ENCODE peak calls at places on chromosomes 5 and 9, in five cellular contexts. One of them, this sample, is unnamed.
A peak's percentile ranks its signal among the peaks of the same experiment; 100 is the strongest.

GRCh38 chr5:180785794-180786221 is 16.8 kb downstream of the MGAT1 start:
- DNase-seq in H9: peak; percentile 88
- DNase-seq in IMR-90: peak; percentile 64
- DNase-seq in trophoblast cell: peak; percentile 94
- DNase-seq in mesenchymal stem cell: peak; percentile 31
- DNase-seq in this sample: peak; percentile 62

GRCh38 chr9:13033959-13034695 is 245.4 kb downstream of the MPDZ start:
- DNase-seq in H9: peak; percentile 80
- DNase-seq in IMR-90: peak; percentile 54
- DNase-seq in trophoblast cell: peak; percentile 75
- DNase-seq in mesenchymal stem cell: peak; percentile 68
- DNase-seq in this sample: peak; percentile 56

GRCh38 chr9:5389109-5389732 is 48.5 kb downstream of the PLGRKT start:
- DNase-seq in H9: no peak
- DNase-seq in IMR-90: peak; percentile 91
- DNase-seq in trophoblast cell: no peak
- DNase-seq in mesenchymal stem cell: peak; percentile 84
- DNase-seq in this sample: no peak

GRCh38 chr9:99731950-99732349 is 89.7 kb upstream of the NR4A3 start:
- DNase-seq in H9: no peak
- DNase-seq in IMR-90: no peak
- DNase-seq in trophoblast cell: no peak
- DNase-seq in mesenchymal stem cell: no peak
- DNase-seq in this sample: no peak

GRCh38 chr5:92641031-92641962 is 939.7 kb downstream of the NR2F1-AS1 start:
- DNase-seq in H9: no peak
- DNase-seq in IMR-90: peak; percentile 66
- DNase-seq in trophoblast cell: no peak
- DNase-seq in mesenchymal stem cell: peak; percentile 79
- DNase-seq in this sample: no peak

GRCh38 chr9:124794902-124795491 is 18.1 kb downstream of the OLFML2A start:
- DNase-seq in H9: no peak
- DNase-seq in IMR-90: no peak
- DNase-seq in trophoblast cell: peak; percentile 54
- DNase-seq in mesenchymal stem cell: no peak
- DNase-seq in this sample: no peak

GRCh38 chr5:16618138-16618897 is 1.5 kb upstream of the RETREG1 start:
- DNase-seq in H9: no peak
- DNase-seq in IMR-90: no peak
- DNase-seq in trophoblast cell: no peak
- DNase-seq in mesenchymal stem cell: no peak
- DNase-seq in this sample: no peak

GRCh38 chr5:149904293-149904886 is 40.2 kb downstream of the PDE6A start:
- DNase-seq in H9: no peak
- DNase-seq in IMR-90: no peak
- DNase-seq in trophoblast cell: no peak
- DNase-seq in mesenchymal stem cell: peak; percentile 25
- DNase-seq in this sample: no peak

GRCh38 chr9:74865177-74865576 is 22.5 kb downstream of the TRPM6 start:
- DNase-seq in H9: no peak
- DNase-seq in IMR-90: no peak
- DNase-seq in trophoblast cell: no peak
- DNase-seq in mesenchymal stem cell: no peak
- DNase-seq in this sample: no peak

GRCh38 chr9:101673642-101674041 is 64.8 kb downstream of the GRIN3A start:
- DNase-seq in H9: no peak
- DNase-seq in IMR-90: no peak
- DNase-seq in trophoblast cell: no peak
- DNase-seq in mesenchymal stem cell: no peak
- DNase-seq in this sample: no peak

GRCh38 chr9:69971643-69972449 is 71.8 kb upstream of the MAMDC2 start:
- DNase-seq in H9: peak; percentile 82
- DNase-seq in IMR-90: peak; percentile 68
- DNase-seq in trophoblast cell: peak; percentile 75
- DNase-seq in mesenchymal stem cell: peak; percentile 70
- DNase-seq in this sample: peak; percentile 51

GRCh38 chr9:136289651-136290507 is 14.0 kb downstream of the CCDC187 start:
- DNase-seq in H9: no peak
- DNase-seq in IMR-90: no peak
- DNase-seq in trophoblast cell: no peak
- DNase-seq in mesenchymal stem cell: no peak
- DNase-seq in this sample: no peak

GRCh38 chr5:16886366-16886736 is 49.7 kb downstream of the MYO10 start:
- DNase-seq in H9: no peak
- DNase-seq in IMR-90: peak; percentile 90
- DNase-seq in trophoblast cell: peak; percentile 94
- DNase-seq in mesenchymal stem cell: peak; percentile 89
- DNase-seq in this sample: no peak

GRCh38 chr9:28848671-28849070 is 1275.4 kb upstream of the C9orf72 start:
- DNase-seq in H9: no peak
- DNase-seq in IMR-90: no peak
- DNase-seq in trophoblast cell: no peak
- DNase-seq in mesenchymal stem cell: no peak
- DNase-seq in this sample: no peak

GRCh38 chr5:107289030-107289714 is 381.6 kb downstream of the EFNA5 start:
- DNase-seq in H9: no peak
- DNase-seq in IMR-90: no peak
- DNase-seq in trophoblast cell: no peak
- DNase-seq in mesenchymal stem cell: no peak
- DNase-seq in this sample: no peak

GRCh38 chr5:115838885-115839518 is 2.4 kb downstream of the ATG12 start:
- DNase-seq in H9: no peak
- DNase-seq in IMR-90: peak; percentile 53
- DNase-seq in trophoblast cell: peak; percentile 72
- DNase-seq in mesenchymal stem cell: peak; percentile 67
- DNase-seq in this sample: peak; percentile 44

GRCh38 chr9:110104201-110104845 is 103.6 kb downstream of the C9orf152 start:
- DNase-seq in H9: no peak
- DNase-seq in IMR-90: peak; percentile 85
- DNase-seq in trophoblast cell: peak; percentile 98
- DNase-seq in mesenchymal stem cell: peak; percentile 70
- DNase-seq in this sample: no peak

GRCh38 chr5:143425835-143426234 is 22.3 kb upstream of the NR3C1 start:
- DNase-seq in H9: no peak
- DNase-seq in IMR-90: no peak
- DNase-seq in trophoblast cell: no peak
- DNase-seq in mesenchymal stem cell: no peak
- DNase-seq in this sample: no peak

GRCh38 chr5:148395031-148395430 is 11.3 kb downstream of the FBXO38 start:
- DNase-seq in H9: no peak
- DNase-seq in IMR-90: no peak
- DNase-seq in trophoblast cell: no peak
- DNase-seq in mesenchymal stem cell: no peak
- DNase-seq in this sample: no peak

GRCh38 chr5:7422262-7422661 is 26.3 kb downstream of the ADCY2 start:
- DNase-seq in H9: no peak
- DNase-seq in IMR-90: no peak
- DNase-seq in trophoblast cell: no peak
- DNase-seq in mesenchymal stem cell: no peak
- DNase-seq in this sample: no peak

GRCh38 chr5:178651046-178651810 is 24.4 kb upstream of the CLK4 start:
- DNase-seq in H9: no peak
- DNase-seq in IMR-90: peak; percentile 21
- DNase-seq in trophoblast cell: peak; percentile 56
- DNase-seq in mesenchymal stem cell: no peak
- DNase-seq in this sample: no peak

GRCh38 chr5:107916731-107917725 is 246.3 kb upstream of the EFNA5 start:
- DNase-seq in H9: no peak
- DNase-seq in IMR-90: no peak
- DNase-seq in trophoblast cell: no peak
- DNase-seq in mesenchymal stem cell: no peak
- DNase-seq in this sample: no peak

GRCh38 chr9:130785053-130785452 is 50.0 kb upstream of the ABL1 start:
- DNase-seq in H9: no peak
- DNase-seq in IMR-90: no peak
- DNase-seq in trophoblast cell: no peak
- DNase-seq in mesenchymal stem cell: no peak
- DNase-seq in this sample: no peak

GRCh38 chr9:91946825-91947224 is 3.2 kb downstream of the ROR2 start:
- DNase-seq in H9: no peak
- DNase-seq in IMR-90: peak; percentile 20
- DNase-seq in trophoblast cell: no peak
- DNase-seq in mesenchymal stem cell: peak; percentile 65
- DNase-seq in this sample: no peak

GRCh38 chr9:80841888-80842287 is 847.5 kb downstream of the TLE1 start:
- DNase-seq in H9: no peak
- DNase-seq in IMR-90: no peak
- DNase-seq in trophoblast cell: no peak
- DNase-seq in mesenchymal stem cell: no peak
- DNase-seq in this sample: no peak

GRCh38 chr5:135450328-135450727 is 1.8 kb downstream of the TIFAB start:
- DNase-seq in H9: no peak
- DNase-seq in IMR-90: no peak
- DNase-seq in trophoblast cell: no peak
- DNase-seq in mesenchymal stem cell: no peak
- DNase-seq in this sample: no peak

GRCh38 chr9:129573977-129574376 is 46.9 kb downstream of the C9orf50 start:
- DNase-seq in H9: no peak
- DNase-seq in IMR-90: no peak
- DNase-seq in trophoblast cell: no peak
- DNase-seq in mesenchymal stem cell: no peak
- DNase-seq in this sample: no peak

GRCh38 chr5:134568761-134569725 is 43.6 kb downstream of the JADE2 start:
- DNase-seq in H9: no peak
- DNase-seq in IMR-90: peak; percentile 24
- DNase-seq in trophoblast cell: no peak
- DNase-seq in mesenchymal stem cell: no peak
- DNase-seq in this sample: no peak

GRCh38 chr9:133147412-133148271 is 16.1 kb downstream of the GBGT1 start:
- DNase-seq in H9: peak; percentile 91
- DNase-seq in IMR-90: peak; percentile 32
- DNase-seq in trophoblast cell: peak; percentile 90
- DNase-seq in mesenchymal stem cell: peak; percentile 66
- DNase-seq in this sample: peak; percentile 72

GRCh38 chr5:32453916-32454315 is 9.4 kb upstream of the ZFR start:
- DNase-seq in H9: no peak
- DNase-seq in IMR-90: no peak
- DNase-seq in trophoblast cell: peak; percentile 75
- DNase-seq in mesenchymal stem cell: no peak
- DNase-seq in this sample: no peak

GRCh38 chr5:120086081-120086480 is 378.0 kb upstream of the PRR16 start:
- DNase-seq in H9: no peak
- DNase-seq in IMR-90: peak; percentile 11
- DNase-seq in trophoblast cell: no peak
- DNase-seq in mesenchymal stem cell: no peak
- DNase-seq in this sample: no peak

GRCh38 chr9:38227656-38228055 is 158.6 kb upstream of the SHB start:
- DNase-seq in H9: no peak
- DNase-seq in IMR-90: peak; percentile 4
- DNase-seq in trophoblast cell: peak; percentile 87
- DNase-seq in mesenchymal stem cell: peak; percentile 8
- DNase-seq in this sample: no peak

GRCh38 chr5:135826221-135826525 is 8.3 kb upstream of the SLC25A48 start:
- DNase-seq in H9: no peak
- DNase-seq in IMR-90: no peak
- DNase-seq in trophoblast cell: no peak
- DNase-seq in mesenchymal stem cell: no peak
- DNase-seq in this sample: no peak

GRCh38 chr5:80620206-80620605 is 34.2 kb upstream of the MSH3 start:
- DNase-seq in H9: no peak
- DNase-seq in IMR-90: peak; percentile 59
- DNase-seq in trophoblast cell: peak; percentile 7
- DNase-seq in mesenchymal stem cell: peak; percentile 34
- DNase-seq in this sample: no peak

GRCh38 chr5:73435640-73436534 is 12.7 kb downstream of the FOXD1 start:
- DNase-seq in H9: peak; percentile 57
- DNase-seq in IMR-90: no peak
- DNase-seq in trophoblast cell: no peak
- DNase-seq in mesenchymal stem cell: no peak
- DNase-seq in this sample: no peak
- H3K27me3 ChIP-seq in H9: peaks cover 60% of the 10 kb centered on the region
- H3K27me3 ChIP-seq in IMR-90: no peaks in the 10 kb centered on the region
- H3K27me3 ChIP-seq in trophoblast cell: peaks cover 35% of the 10 kb centered on the region
- H3K27me3 ChIP-seq in mesenchymal stem cell: peaks cover 86% of the 10 kb centered on the region
- H3K27me3 ChIP-seq in this sample: peaks cover 93% of the 10 kb centered on the region

DNA sequence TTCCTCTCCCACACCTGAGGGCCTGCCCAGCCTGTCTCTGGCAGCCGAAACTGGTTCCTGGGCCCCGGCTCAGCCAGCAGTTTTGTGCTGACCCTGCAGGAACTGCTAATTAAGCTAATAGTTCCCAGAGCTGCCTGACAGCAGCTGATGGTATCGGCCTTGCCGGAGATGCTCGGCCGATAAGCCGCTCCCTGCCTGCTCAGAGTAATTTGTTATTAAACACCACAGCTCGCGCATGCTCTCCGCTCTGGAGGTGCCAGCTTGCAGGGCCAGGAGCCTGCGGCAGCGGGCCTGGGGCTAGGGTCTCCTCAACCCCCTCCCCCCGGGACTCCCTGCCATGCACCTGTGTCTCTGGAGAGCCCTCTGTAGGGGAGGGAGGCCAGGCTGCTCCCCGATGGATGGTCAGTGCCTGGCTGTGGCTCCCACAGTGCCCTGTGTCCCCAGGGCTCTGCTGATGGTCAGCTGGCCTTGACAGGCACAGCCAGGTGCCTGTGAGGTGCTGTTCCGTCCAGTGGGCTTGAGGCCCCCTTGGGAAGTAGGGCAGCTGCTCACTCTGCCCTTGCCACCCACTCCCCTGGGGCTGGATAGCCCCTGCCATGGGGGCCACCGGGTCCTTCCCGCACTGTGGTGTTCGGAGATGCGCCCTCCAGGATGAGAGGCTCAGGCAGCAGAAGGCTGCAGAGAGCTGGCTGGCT is 41.7 kb downstream of the RXRA start:
- DNase-seq in H9: no peak
- DNase-seq in IMR-90: no peak
- DNase-seq in trophoblast cell: peak; percentile 85
- DNase-seq in mesenchymal stem cell: peak; percentile 27
- DNase-seq in this sample: no peak
- H2BK5ac ChIP-seq in H9: no peak overlapping the region
- H2BK5ac ChIP-seq in IMR-90: no peak overlapping the region
- H2BK5ac ChIP-seq in trophoblast cell: no peak overlapping the region
- H2BK5ac ChIP-seq in mesenchymal stem cell: no peak overlapping the region
- H2BK5ac ChIP-seq in this sample: peak overlapping the region; percentile 54

GRCh38 chr5:36494756-36495637 is 111.4 kb upstream of the SLC1A3 start:
- DNase-seq in H9: no peak
- DNase-seq in IMR-90: peak; percentile 23
- DNase-seq in trophoblast cell: no peak
- DNase-seq in mesenchymal stem cell: no peak
- DNase-seq in this sample: no peak

GRCh38 chr5:36495638-36496010 is 110.8 kb upstream of the SLC1A3 start:
- DNase-seq in H9: no peak
- DNase-seq in IMR-90: no peak
- DNase-seq in trophoblast cell: no peak
- DNase-seq in mesenchymal stem cell: no peak
- DNase-seq in this sample: no peak

GRCh38 chr5:36492998-36493655 is 113.3 kb upstream of the SLC1A3 start:
- DNase-seq in H9: no peak
- DNase-seq in IMR-90: peak; percentile 38
- DNase-seq in trophoblast cell: no peak
- DNase-seq in mesenchymal stem cell: no peak
- DNase-seq in this sample: no peak

GRCh38 chr5:36494028-36494427 is 112.4 kb upstream of the SLC1A3 start:
- DNase-seq in H9: no peak
- DNase-seq in IMR-90: no peak
- DNase-seq in trophoblast cell: no peak
- DNase-seq in mesenchymal stem cell: no peak
- DNase-seq in this sample: no peak

GRCh38 chr5:36496471-36496870 is 109.9 kb upstream of the SLC1A3 start:
- DNase-seq in H9: no peak
- DNase-seq in IMR-90: no peak
- DNase-seq in trophoblast cell: no peak
- DNase-seq in mesenchymal stem cell: no peak
- DNase-seq in this sample: no peak
- H3K9me3 ChIP-seq in H9: no peaks in the 10 kb centered on the region
- H3K9me3 ChIP-seq in IMR-90: no peaks in the 10 kb centered on the region
- H3K9me3 ChIP-seq in trophoblast cell: no peaks in the 10 kb centered on the region
- H3K9me3 ChIP-seq in mesenchymal stem cell: no peaks in the 10 kb centered on the region
- H3K9me3 ChIP-seq in this sample: no peaks in the 10 kb centered on the region

GRCh38 chr9:77066388-77066787 is 46.9 kb downstream of the FOXB2 start:
- DNase-seq in H9: no peak
- DNase-seq in IMR-90: no peak
- DNase-seq in trophoblast cell: no peak
- DNase-seq in mesenchymal stem cell: no peak
- DNase-seq in this sample: no peak
- H3K27me3 ChIP-seq in H9: no peaks in the 10 kb centered on the region
- H3K27me3 ChIP-seq in IMR-90: no peaks in the 10 kb centered on the region
- H3K27me3 ChIP-seq in trophoblast cell: no peaks in the 10 kb centered on the region
- H3K27me3 ChIP-seq in mesenchymal stem cell: peaks cover 5% of the 10 kb centered on the region
- H3K27me3 ChIP-seq in this sample: no peaks in the 10 kb centered on the region

This sample was measured in neuronal stem cell.